ENCODE peak calls at places on chromosomes 11 and 22, in four cellular contexts. Y, B, I and U are unnamed samples.

GRCh38 chr11:61636676-61637075 is 43.5 kb upstream of the DAGLA start:
- DNase-seq in Y (no peak), B (no peak), I (no peak), U (no peak)

GRCh38 chr11:72741429-72741833 is 10.8 kb downstream of the ARAP1 start:
- DNase-seq in B (peak; percentile 68), Y (peak; percentile 56), I (no peak), U (no peak)

GRCh38 chr11:77560605-77561004 is 29.1 kb upstream of the AQP11 start:
- DNase-seq in B (no peak), Y (peak; percentile 6), I (no peak), U (no peak)

GRCh38 chr11:113730887-113731726 is 25.0 kb upstream of the TMPRSS5 start:
- DNase-seq in B (peak; percentile 40), Y (peak; percentile 47), I (no peak), U (peak; percentile 49)

GRCh38 chr22:46800102-46800857 is 37.8 kb downstream of the TBC1D22A start:
- DNase-seq in B (no peak), I (no peak), Y (no peak), U (no peak)

GRCh38 chr11:69870772-69871171 is 51.6 kb upstream of the FGF3 start:
- DNase-seq in B (no peak), I (no peak), Y (no peak), U (no peak)

GRCh38 chr11:32935462-32936029 is 42.9 kb downstream of the QSER1 start:
- DNase-seq in Y (no peak), B (no peak), I (no peak), U (no peak)

GRCh38 chr11:134476435-134477021 is 64.5 kb upstream of the B3GAT1 start:
- DNase-seq in B (no peak), Y (no peak), I (no peak), U (peak; percentile 33)

GRCh38 chr11:60978546-60979380 is 7.3 kb downstream of the CD6 start:
- DNase-seq in B (no peak), I (peak; percentile 21), Y (no peak), U (no peak)

GRCh38 chr11:2769779-2770555 is 70.2 kb upstream of the KCNQ1OT1 start:
- DNase-seq in Y (no peak), I (no peak), B (no peak), U (no peak)

GRCh38 chr11:41403462-41403861 is 56.0 kb downstream of the LRRC4C start:
- DNase-seq in I (no peak), B (no peak), Y (no peak), U (no peak)

GRCh38 chr22:19175602-19176174 is 2.8 kb downstream of the SLC25A1 start:
- DNase-seq in B (no peak), I (no peak), Y (no peak), U (no peak)

GRCh38 chr22:23282516-23282915 is 102.2 kb downstream of the BCR start:
- DNase-seq in I (no peak), B (no peak), Y (no peak), U (no peak)

GRCh38 chr11:2303627-2304155 is 1.9 kb downstream of the TSPAN32 start:
- DNase-seq in Y (no peak), I (no peak), B (peak; percentile 90), U (no peak)

GRCh38 chr22:28141614-28142013 is 222.6 kb upstream of the PITPNB start:
- DNase-seq in I (no peak), Y (no peak), B (no peak), U (no peak)

GRCh38 chr22:36599771-36600170 is 70.8 kb upstream of the EIF3D start:
- DNase-seq in B (no peak), Y (no peak), I (no peak), U (no peak)
- TF ChIP-seq FOXM1 in B (no peak), Y (no peak), I (no peak), U (no peak)

DNA sequence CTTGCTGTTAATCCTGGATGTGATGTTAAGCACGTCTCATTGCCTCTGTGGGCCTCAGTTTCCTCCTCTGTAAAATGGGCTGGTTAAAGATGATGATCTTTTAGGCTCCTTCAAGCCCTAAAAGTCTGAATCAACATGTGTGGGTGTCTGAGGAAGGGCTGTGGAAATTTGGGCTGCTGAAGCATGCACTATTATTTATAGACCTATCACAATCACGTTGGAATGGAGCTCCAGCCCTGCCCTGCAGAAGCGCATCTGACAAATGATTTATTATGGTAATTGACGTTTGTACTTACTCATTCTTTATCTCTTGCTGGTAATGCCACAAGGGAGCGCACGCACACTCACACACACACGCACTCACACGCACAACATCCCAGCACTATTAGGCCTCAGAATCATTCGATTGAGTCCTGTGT is 20.4 kb downstream of the P2RX3 start:
- DNase-seq in Y (no peak), I (no peak), B (no peak), U (no peak)
- TF ChIP-seq TARDBP in Y (no peak), I (no peak), B (no peak), U (no peak)

GRCh38 chr22:39205344-39206021 is 39.3 kb downstream of the PDGFB start:
- DNase-seq in Y (peak; percentile 28), I (no peak), B (peak; percentile 52), U (no peak)

GRCh38 chr22:39208013-39208680 is 36.6 kb downstream of the PDGFB start:
- DNase-seq in I (no peak), B (no peak), Y (no peak), U (no peak)

GRCh38 chr22:39209756-39210155 is 35.0 kb downstream of the PDGFB start:
- DNase-seq in B (no peak), I (no peak), Y (no peak), U (no peak)

GRCh38 chr22:39206491-39206890 is 38.3 kb downstream of the PDGFB start:
- DNase-seq in B (no peak), I (no peak), Y (no peak), U (no peak)

DNA sequence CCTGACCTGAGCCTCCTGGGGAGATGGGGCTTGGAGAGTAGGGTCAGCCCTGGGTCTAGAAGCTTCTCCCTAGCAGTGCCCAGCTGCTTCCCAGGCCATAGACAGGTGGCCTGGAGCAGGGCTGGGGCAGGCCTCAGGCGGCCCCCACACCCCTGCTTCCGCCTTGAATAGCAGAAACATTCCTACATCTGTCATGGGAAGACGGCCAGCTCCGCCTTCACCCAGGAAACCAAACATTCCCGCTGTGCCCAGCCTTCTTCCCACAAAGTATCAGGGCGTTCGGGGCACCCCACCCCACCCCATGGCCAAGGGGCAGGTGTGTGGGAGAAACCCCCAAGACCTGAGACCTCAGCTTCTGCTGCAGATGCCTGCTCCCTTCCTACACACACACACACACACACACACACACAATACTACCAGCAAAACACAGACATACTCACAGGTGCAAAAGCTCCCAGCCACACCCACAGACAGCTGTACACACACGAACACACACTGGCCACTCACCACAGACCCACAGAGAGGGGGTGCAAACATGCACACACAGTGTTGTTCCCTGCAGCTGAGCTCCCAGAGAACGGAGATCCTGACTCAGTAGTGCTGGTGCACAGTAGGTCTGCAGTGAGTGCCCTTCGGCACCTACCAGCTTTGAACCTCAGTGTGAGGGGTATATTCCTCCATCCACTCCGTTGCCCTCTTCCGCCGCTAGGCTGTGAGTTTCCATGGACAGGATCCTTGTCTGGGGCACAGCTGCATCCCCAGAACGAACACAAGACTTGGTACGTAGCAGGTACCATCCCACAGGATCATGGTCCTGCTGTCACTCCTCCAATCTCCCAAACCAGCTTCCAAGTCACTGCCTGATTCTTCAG is 37.4 kb downstream of the PDGFB start:
- DNase-seq in Y (no peak), I (no peak), B (no peak), U (no peak)
- TF ChIP-seq FOXM1 in Y (no peak), I (no peak), B (no peak), U (no peak)

GRCh38 chr11:68843703-68844312 is 2.1 kb upstream of the CPT1A start:
- DNase-seq in I (no peak), Y (peak; percentile 67), B (no peak), U (no peak)
- TF ChIP-seq TARDBP in I (no peak), Y (peak; percentile 92), B (no peak), U (no peak)

GRCh38 chr11:18802381-18803257 is 11.0 kb upstream of the PTPN5 start:
- DNase-seq in Y (peak; percentile 52), B (peak; percentile 35), I (peak; percentile 12), U (peak; percentile 63)
- TF ChIP-seq FOXM1 in Y (no peak), B (no peak), I (no peak), U (no peak)

GRCh38 chr11:120130991-120131760 is 6.7 kb downstream of the TRIM29 start:
- DNase-seq in Y (no peak), B (no peak), I (no peak), U (no peak)
- TF ChIP-seq TARDBP in Y (no peak), B (no peak), I (no peak), U (no peak)